ENCODE peak calls at places on chromosomes 5 and 9, in five cellular contexts. One of them, this sample, is unnamed.
A peak's percentile ranks its signal among the peaks of the same experiment; 100 is the strongest.

GRCh38 chr5:176400382-176401156 is 12.0 kb downstream of the HIGD2A start:
- DNase-seq in fibroblast of lung: no peak
- DNase-seq in cardiac fibroblast: no peak
- DNase-seq in GM23248: no peak
- DNase-seq in lower lobe of right lung: no peak
- DNase-seq in this sample: no peak

GRCh38 chr5:2817031-2817603 is 65.6 kb upstream of the IRX2 start:
- DNase-seq in fibroblast of lung: no peak
- DNase-seq in cardiac fibroblast: no peak
- DNase-seq in GM23248: no peak
- DNase-seq in lower lobe of right lung: no peak
- DNase-seq in this sample: no peak

GRCh38 chr9:136133191-136133958 is 14.7 kb upstream of the TMEM250 start:
- DNase-seq in fibroblast of lung: peak; percentile 25
- DNase-seq in cardiac fibroblast: no peak
- DNase-seq in GM23248: peak; percentile 56
- DNase-seq in lower lobe of right lung: no peak
- DNase-seq in this sample: no peak

GRCh38 chr5:5616247-5616895 is 193.9 kb downstream of the ICE1 start:
- DNase-seq in fibroblast of lung: no peak
- DNase-seq in cardiac fibroblast: no peak
- DNase-seq in GM23248: no peak
- DNase-seq in lower lobe of right lung: no peak
- DNase-seq in this sample: no peak

GRCh38 chr5:139383275-139383992 is at the start of gene SLC23A1:
- DNase-seq in fibroblast of lung: no peak
- DNase-seq in cardiac fibroblast: no peak
- DNase-seq in GM23248: peak; percentile 47
- DNase-seq in lower lobe of right lung: no peak
- DNase-seq in this sample: no peak

GRCh38 chr5:59729820-59730219 is 163.7 kb downstream of the PDE4D start:
- DNase-seq in fibroblast of lung: no peak
- DNase-seq in cardiac fibroblast: no peak
- DNase-seq in GM23248: no peak
- DNase-seq in lower lobe of right lung: no peak
- DNase-seq in this sample: no peak

GRCh38 chr5:67221487-67222242 is 25.1 kb upstream of the CD180 start:
- DNase-seq in fibroblast of lung: no peak
- DNase-seq in cardiac fibroblast: no peak
- DNase-seq in GM23248: no peak
- DNase-seq in lower lobe of right lung: no peak
- DNase-seq in this sample: no peak

GRCh38 chr9:72356019-72356653 is 8.9 kb downstream of the ZFAND5 start:
- DNase-seq in fibroblast of lung: no peak
- DNase-seq in cardiac fibroblast: peak; percentile 53
- DNase-seq in GM23248: peak; percentile 57
- DNase-seq in lower lobe of right lung: no peak
- DNase-seq in this sample: no peak

GRCh38 chr9:132552041-132552440 is 30.4 kb upstream of the BARHL1 start:
- DNase-seq in fibroblast of lung: no peak
- DNase-seq in cardiac fibroblast: no peak
- DNase-seq in GM23248: no peak
- DNase-seq in lower lobe of right lung: no peak
- DNase-seq in this sample: no peak

GRCh38 chr9:98290411-98290810 is 35.0 kb upstream of the TBC1D2 start:
- DNase-seq in fibroblast of lung: no peak
- DNase-seq in cardiac fibroblast: no peak
- DNase-seq in GM23248: no peak
- DNase-seq in lower lobe of right lung: no peak
- DNase-seq in this sample: no peak

GRCh38 chr9:136978073-136978864 is 965 bp downstream of the PTGDS start:
- DNase-seq in fibroblast of lung: peak; percentile 27
- DNase-seq in cardiac fibroblast: peak; percentile 52
- DNase-seq in GM23248: peak; percentile 77
- DNase-seq in lower lobe of right lung: peak; percentile 81
- DNase-seq in this sample: no peak

GRCh38 chr5:127849436-127849835 is 146.2 kb downstream of the CCDC192 start:
- DNase-seq in fibroblast of lung: no peak
- DNase-seq in cardiac fibroblast: no peak
- DNase-seq in GM23248: no peak
- DNase-seq in lower lobe of right lung: no peak
- DNase-seq in this sample: no peak

GRCh38 chr9:7542648-7543165 is 256.9 kb downstream of the DMAC1 start:
- DNase-seq in fibroblast of lung: no peak
- DNase-seq in cardiac fibroblast: no peak
- DNase-seq in GM23248: no peak
- DNase-seq in lower lobe of right lung: no peak
- DNase-seq in this sample: no peak

GRCh38 chr5:168086104-168086610 is 205.3 kb upstream of the WWC1 start:
- DNase-seq in fibroblast of lung: peak; percentile 71
- DNase-seq in cardiac fibroblast: no peak
- DNase-seq in GM23248: peak; percentile 88
- DNase-seq in lower lobe of right lung: no peak
- DNase-seq in this sample: no peak

GRCh38 chr9:6106576-6107339 is 91.3 kb upstream of the RANBP6 start:
- DNase-seq in fibroblast of lung: peak; percentile 2
- DNase-seq in cardiac fibroblast: peak; percentile 55
- DNase-seq in GM23248: peak; percentile 71
- DNase-seq in lower lobe of right lung: no peak
- DNase-seq in this sample: no peak

GRCh38 chr9:107345327-107345726 is 62.2 kb downstream of the RAD23B start:
- DNase-seq in fibroblast of lung: no peak
- DNase-seq in cardiac fibroblast: peak; percentile 41
- DNase-seq in GM23248: no peak
- DNase-seq in lower lobe of right lung: no peak
- DNase-seq in this sample: no peak

GRCh38 chr5:85972539-85972938 is 645.2 kb upstream of the COX7C start:
- DNase-seq in fibroblast of lung: no peak
- DNase-seq in cardiac fibroblast: no peak
- DNase-seq in GM23248: no peak
- DNase-seq in lower lobe of right lung: no peak
- DNase-seq in this sample: no peak

GRCh38 chr9:120889606-120890396 is 12.8 kb upstream of the PHF19 start:
- DNase-seq in fibroblast of lung: no peak
- DNase-seq in cardiac fibroblast: no peak
- DNase-seq in GM23248: no peak
- DNase-seq in lower lobe of right lung: no peak
- DNase-seq in this sample: no peak

GRCh38 chr5:160363661-160364060 is 6.8 kb downstream of the C1QTNF2 start:
- DNase-seq in fibroblast of lung: no peak
- DNase-seq in cardiac fibroblast: no peak
- DNase-seq in GM23248: peak; percentile 7
- DNase-seq in lower lobe of right lung: no peak
- DNase-seq in this sample: no peak

GRCh38 chr9:120583958-120584369 is 4.0 kb upstream of the CDK5RAP2 start:
- DNase-seq in fibroblast of lung: peak; percentile 93
- DNase-seq in cardiac fibroblast: peak; percentile 89
- DNase-seq in GM23248: peak; percentile 77
- DNase-seq in lower lobe of right lung: no peak
- DNase-seq in this sample: peak; percentile 66

GRCh38 chr5:2995035-2995434 is 243.6 kb upstream of the IRX2 start:
- DNase-seq in fibroblast of lung: no peak
- DNase-seq in cardiac fibroblast: no peak
- DNase-seq in GM23248: no peak
- DNase-seq in lower lobe of right lung: no peak
- DNase-seq in this sample: no peak

GRCh38 chr9:112233769-112234168 is 58.7 kb upstream of the SUSD1 start:
- DNase-seq in fibroblast of lung: peak; percentile 66
- DNase-seq in cardiac fibroblast: peak; percentile 95
- DNase-seq in GM23248: peak; percentile 85
- DNase-seq in lower lobe of right lung: no peak
- DNase-seq in this sample: peak; percentile 54

GRCh38 chr9:113247640-113248039 is 26.3 kb downstream of the SLC31A1 start:
- DNase-seq in fibroblast of lung: no peak
- DNase-seq in cardiac fibroblast: no peak
- DNase-seq in GM23248: no peak
- DNase-seq in lower lobe of right lung: no peak
- DNase-seq in this sample: no peak

GRCh38 chr9:134213508-134214394 is 49.4 kb upstream of the RNU6ATAC start:
- DNase-seq in fibroblast of lung: no peak
- DNase-seq in cardiac fibroblast: no peak
- DNase-seq in GM23248: no peak
- DNase-seq in lower lobe of right lung: peak; percentile 22
- DNase-seq in this sample: no peak

GRCh38 chr9:117101003-117101402 is 313.9 kb downstream of the ASTN2 start:
- DNase-seq in fibroblast of lung: peak; percentile 5
- DNase-seq in cardiac fibroblast: no peak
- DNase-seq in GM23248: no peak
- DNase-seq in lower lobe of right lung: no peak
- DNase-seq in this sample: no peak

DNA sequence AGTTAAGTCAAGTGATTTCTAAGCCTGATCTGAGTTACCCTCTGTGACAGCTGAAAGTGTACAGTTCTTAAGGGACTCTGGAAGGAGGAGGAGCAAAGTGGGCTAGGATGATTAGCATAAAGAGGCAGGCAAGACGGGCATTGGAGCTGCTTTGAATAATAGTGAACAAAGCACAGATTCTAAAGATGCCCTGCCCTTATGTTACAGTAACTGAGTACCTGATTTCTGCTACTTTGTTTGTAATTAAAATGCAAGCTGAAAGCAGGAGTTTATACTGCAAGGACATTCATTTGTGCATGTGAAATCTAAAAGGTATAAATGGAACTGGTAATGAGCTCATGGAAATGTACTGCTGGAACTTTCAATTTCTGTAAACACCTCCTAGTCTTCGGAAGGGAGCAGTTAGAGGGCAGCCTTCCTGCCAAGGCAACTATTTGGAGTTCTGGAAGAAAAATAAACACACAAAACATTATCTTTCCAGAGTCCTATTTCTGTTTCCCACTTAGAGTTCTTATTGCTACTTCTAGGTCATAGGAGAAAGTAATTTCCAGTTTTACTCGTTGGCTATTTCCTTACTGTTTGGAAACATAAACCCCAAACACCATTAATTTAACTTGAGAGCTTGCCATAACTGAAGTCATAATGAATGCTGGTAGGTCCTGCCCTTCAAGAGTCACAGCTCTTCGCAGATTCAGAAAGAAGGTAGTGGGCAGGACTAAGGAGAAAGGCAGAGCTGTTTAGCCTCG is at the start of gene RANBP3L:
- DNase-seq in fibroblast of lung: peak; percentile 57
- DNase-seq in cardiac fibroblast: peak; percentile 25
- DNase-seq in GM23248: peak; percentile 44
- DNase-seq in lower lobe of right lung: no peak
- DNase-seq in this sample: no peak
- H3K4me3 ChIP-seq in fibroblast of lung: peak within 1 kb of the TSS; percentile 9
- H3K4me3 ChIP-seq in cardiac fibroblast: peak within 1 kb of the TSS; percentile 9
- H3K4me3 ChIP-seq in GM23248: peak within 1 kb of the TSS; percentile 42
- H3K4me3 ChIP-seq in lower lobe of right lung: peak within 1 kb of the TSS; percentile 37
- H3K4me3 ChIP-seq in this sample: peak within 1 kb of the TSS; percentile 12

GRCh38 chr5:73812962-73813588 is 187.1 kb downstream of the ARHGEF28 start:
- DNase-seq in fibroblast of lung: peak; percentile 27
- DNase-seq in cardiac fibroblast: no peak
- DNase-seq in GM23248: no peak
- DNase-seq in lower lobe of right lung: no peak
- DNase-seq in this sample: no peak
- H3K4me3 ChIP-seq in fibroblast of lung: no peak overlapping the region
- H3K4me3 ChIP-seq in cardiac fibroblast: no peak overlapping the region
- H3K4me3 ChIP-seq in GM23248: no peak overlapping the region
- H3K4me3 ChIP-seq in lower lobe of right lung: peak overlapping the region; percentile 34
- H3K4me3 ChIP-seq in this sample: no peak overlapping the region

GRCh38 chr5:33129309-33129708 is 311.5 kb upstream of the TARS1 start:
- DNase-seq in fibroblast of lung: no peak
- DNase-seq in cardiac fibroblast: peak; percentile 32
- DNase-seq in GM23248: no peak
- DNase-seq in lower lobe of right lung: no peak
- DNase-seq in this sample: no peak
- H3K4me3 ChIP-seq in fibroblast of lung: no peak overlapping the region
- H3K4me3 ChIP-seq in cardiac fibroblast: no peak overlapping the region
- H3K4me3 ChIP-seq in GM23248: no peak overlapping the region
- H3K4me3 ChIP-seq in lower lobe of right lung: no peak overlapping the region
- H3K4me3 ChIP-seq in this sample: no peak overlapping the region

GRCh38 chr9:129597355-129598088 is 23.4 kb downstream of the C9orf50 start:
- DNase-seq in fibroblast of lung: peak; percentile 75
- DNase-seq in cardiac fibroblast: peak; percentile 68
- DNase-seq in GM23248: peak; percentile 80
- DNase-seq in lower lobe of right lung: peak; percentile 80
- DNase-seq in this sample: no peak

GRCh38 chr9:129596541-129597328 is 24.2 kb downstream of the C9orf50 start:
- DNase-seq in fibroblast of lung: peak; percentile 83
- DNase-seq in cardiac fibroblast: peak; percentile 78
- DNase-seq in GM23248: peak; percentile 68
- DNase-seq in lower lobe of right lung: peak; percentile 61
- DNase-seq in this sample: peak; percentile 67

GRCh38 chr9:129595323-129595741 is 25.6 kb downstream of the C9orf50 start:
- DNase-seq in fibroblast of lung: peak; percentile 61
- DNase-seq in cardiac fibroblast: peak; percentile 20
- DNase-seq in GM23248: peak; percentile 86
- DNase-seq in lower lobe of right lung: no peak
- DNase-seq in this sample: peak; percentile 33

GRCh38 chr9:129594632-129595031 is 26.3 kb downstream of the C9orf50 start:
- DNase-seq in fibroblast of lung: no peak
- DNase-seq in cardiac fibroblast: no peak
- DNase-seq in GM23248: no peak
- DNase-seq in lower lobe of right lung: no peak
- DNase-seq in this sample: no peak

GRCh38 chr9:129595903-129596540 is 24.9 kb downstream of the C9orf50 start:
- DNase-seq in fibroblast of lung: no peak
- DNase-seq in cardiac fibroblast: no peak
- DNase-seq in GM23248: no peak
- DNase-seq in lower lobe of right lung: no peak
- DNase-seq in this sample: no peak
- H3K4me3 ChIP-seq in fibroblast of lung: no peak overlapping the region
- H3K4me3 ChIP-seq in cardiac fibroblast: no peak overlapping the region
- H3K4me3 ChIP-seq in GM23248: no peak overlapping the region
- H3K4me3 ChIP-seq in lower lobe of right lung: no peak overlapping the region
- H3K4me3 ChIP-seq in this sample: no peak overlapping the region

DNA sequence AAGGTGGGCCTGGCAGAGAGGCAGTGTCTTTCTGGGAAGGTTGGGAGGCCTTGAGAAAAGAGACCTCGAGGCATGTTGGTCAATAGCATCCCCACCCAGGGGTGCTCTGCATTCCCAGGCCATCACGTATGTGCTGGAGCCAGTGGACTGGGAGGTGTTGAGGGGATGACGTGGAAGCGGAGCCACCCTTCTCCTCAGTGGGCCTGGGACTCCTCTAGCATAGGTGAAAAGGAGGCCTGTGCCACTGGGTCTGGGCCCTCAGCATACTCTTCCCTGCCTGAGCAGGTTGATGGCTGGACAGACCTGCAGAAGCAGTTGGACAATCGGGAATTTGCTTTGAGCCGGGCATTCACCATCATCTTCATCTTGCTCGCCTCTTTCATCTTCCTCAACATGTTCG is 25.5 kb downstream of the PITX1 start:
- DNase-seq in fibroblast of lung: no peak
- DNase-seq in cardiac fibroblast: no peak
- DNase-seq in GM23248: no peak
- DNase-seq in lower lobe of right lung: no peak
- DNase-seq in this sample: no peak
- H3K4me3 ChIP-seq in fibroblast of lung: no peak overlapping the region
- H3K4me3 ChIP-seq in cardiac fibroblast: no peak overlapping the region
- H3K4me3 ChIP-seq in GM23248: no peak overlapping the region
- H3K4me3 ChIP-seq in lower lobe of right lung: no peak overlapping the region
- H3K4me3 ChIP-seq in this sample: no peak overlapping the region

DNA sequence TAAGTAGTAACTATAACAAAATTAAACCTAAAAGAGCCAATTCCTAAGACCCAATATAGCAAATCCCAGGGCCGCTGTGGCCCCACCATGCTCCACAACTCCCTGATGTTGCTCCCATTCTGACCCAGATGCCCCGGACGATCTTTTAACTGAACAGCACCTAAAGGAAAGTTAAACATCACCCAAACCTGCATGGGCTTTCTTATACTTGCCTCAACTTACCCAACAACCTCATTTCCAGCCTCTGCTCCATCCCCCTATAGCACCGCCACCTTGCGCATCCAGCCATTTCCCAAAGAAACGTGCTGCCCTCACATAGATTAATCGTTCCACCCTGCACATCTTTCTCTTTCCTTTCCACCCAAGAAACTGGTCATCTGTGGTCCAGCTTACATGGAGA is 54.6 kb downstream of the ZNF354C start:
- DNase-seq in fibroblast of lung: no peak
- DNase-seq in cardiac fibroblast: no peak
- DNase-seq in GM23248: no peak
- DNase-seq in lower lobe of right lung: no peak
- DNase-seq in this sample: no peak
- H3K4me3 ChIP-seq in fibroblast of lung: no peak overlapping the region
- H3K4me3 ChIP-seq in cardiac fibroblast: no peak overlapping the region
- H3K4me3 ChIP-seq in GM23248: no peak overlapping the region
- H3K4me3 ChIP-seq in lower lobe of right lung: no peak overlapping the region
- H3K4me3 ChIP-seq in this sample: no peak overlapping the region